ENCODE peak calls at places on chromosomes 5 and 9, in four cellular contexts. K, M, X and D are unnamed samples.
A peak's percentile ranks its signal among the peaks of the same experiment; 100 is the strongest.

GRCh38 chr9:70421272-70422180 is 7.1 kb upstream of the KLF9 start:
- DNase-seq in M (peak; percentile 48), K (no peak), X (no peak), D (no peak)

GRCh38 chr5:169100735-169101075 is 200.2 kb downstream of the SLIT3 start:
- DNase-seq in M (no peak), X (no peak), K (no peak), D (peak; percentile 38)

GRCh38 chr9:4321554-4321953 is 21.7 kb upstream of the GLIS3 start:
- DNase-seq in X (no peak), M (no peak), K (no peak), D (no peak)

GRCh38 chr5:16539169-16539666 is 73.6 kb upstream of the ZNF622 start:
- DNase-seq in K (peak; percentile 57), M (no peak), X (no peak), D (no peak)

GRCh38 chr5:87074934-87075541 is 192.6 kb upstream of the RASA1 start:
- DNase-seq in M (no peak), K (no peak), X (peak; percentile 89), D (no peak)

GRCh38 chr9:137621131-137621757 is 2.4 kb downstream of the EHMT1 start:
- DNase-seq in M (no peak), X (no peak), K (no peak), D (no peak)

GRCh38 chr5:73233053-73233460 is 60.1 kb downstream of the TMEM174 start:
- DNase-seq in K (no peak), X (no peak), M (peak; percentile 72), D (no peak)

GRCh38 chr5:170614071-170614490 is 110.3 kb downstream of the KCNIP1 start:
- DNase-seq in K (no peak), X (no peak), M (no peak), D (no peak)

GRCh38 chr5:74679968-74680367 is 5.1 kb upstream of the HEXB start:
- DNase-seq in M (no peak), X (no peak), K (no peak), D (no peak)

GRCh38 chr5:155025890-155026289 is 12.3 kb downstream of the KIF4B start:
- DNase-seq in X (no peak), K (no peak), M (no peak), D (no peak)

GRCh38 chr9:122221223-122221811 is 7.4 kb downstream of the LHX6 start:
- DNase-seq in K (peak; percentile 21), M (peak; percentile 85), X (no peak), D (no peak)

GRCh38 chr5:133292300-133292699 is 240.5 kb downstream of the HSPA4 start:
- DNase-seq in M (no peak), X (no peak), K (no peak), D (no peak)

GRCh38 chr5:79305706-79306105 is 69.8 kb downstream of the JMY start:
- DNase-seq in X (no peak), K (no peak), M (no peak), D (no peak)

GRCh38 chr5:1292846-1293415 is 1.9 kb downstream of the TERT start:
- DNase-seq in K (no peak), X (no peak), M (peak; percentile 42), D (no peak)

GRCh38 chr5:6377582-6378127 is 692 bp downstream of the MED10 start:
- DNase-seq in M (no peak), X (no peak), K (peak; percentile 6), D (no peak)

GRCh38 chr5:110354896-110355295 is 371.6 kb downstream of the TMEM232 start:
- DNase-seq in X (no peak), M (no peak), K (no peak), D (no peak)

GRCh38 chr5:71937906-71938698 is 169.2 kb upstream of the MAP1B start:
- DNase-seq in K (no peak), X (no peak), M (no peak), D (no peak)

GRCh38 chr9:134174073-134174449 is 9.7 kb upstream of the RNU6ATAC start:
- DNase-seq in X (no peak), M (no peak), K (no peak), D (no peak)

GRCh38 chr9:20640331-20641187 is 18.3 kb upstream of the MLLT3 start:
- DNase-seq in M (no peak), X (peak; percentile 99), K (no peak), D (no peak)

GRCh38 chr5:170639221-170639925 is 135.6 kb downstream of the KCNIP1 start:
- DNase-seq in M (no peak), K (no peak), X (no peak), D (no peak)

GRCh38 chr5:124544366-124545055 is 201.9 kb downstream of the ZNF608 start:
- DNase-seq in M (no peak), X (peak; percentile 25), K (peak; percentile 39), D (no peak)

GRCh38 chr5:172142709-172143215 is 45.3 kb downstream of the STK10 start:
- DNase-seq in M (no peak), X (no peak), K (peak; percentile 42), D (no peak)

GRCh38 chr5:15133456-15133965 is 261.9 kb upstream of the ANKH start:
- DNase-seq in X (no peak), M (no peak), K (no peak), D (no peak)

GRCh38 chr9:35029241-35029640 is 39.7 kb downstream of the DNAJB5 start:
- DNase-seq in K (no peak), X (no peak), M (no peak), D (no peak)

GRCh38 chr5:82684659-82685058 is 392.5 kb downstream of the TMEM167A start:
- DNase-seq in X (no peak), K (no peak), M (no peak), D (no peak)

GRCh38 chr5:633521-633955 is 21.4 kb downstream of the CEP72 start:
- DNase-seq in X (no peak), K (no peak), M (peak; percentile 52), D (no peak)

GRCh38 chr5:122264610-122265009 is 47.4 kb upstream of the SNCAIP start:
- DNase-seq in K (no peak), M (no peak), X (no peak), D (no peak)

GRCh38 chr5:59790399-59791130 is 103.0 kb downstream of the PDE4D start:
- DNase-seq in K (no peak), M (no peak), X (no peak), D (no peak)

GRCh38 chr9:7967851-7968250 is 168.3 kb upstream of the DMAC1 start:
- DNase-seq in M (no peak), X (no peak), K (no peak), D (no peak)

GRCh38 chr5:154740957-154741356 is 14.2 kb upstream of the LARP1 start:
- DNase-seq in X (no peak), K (no peak), M (no peak), D (no peak)

DNA sequence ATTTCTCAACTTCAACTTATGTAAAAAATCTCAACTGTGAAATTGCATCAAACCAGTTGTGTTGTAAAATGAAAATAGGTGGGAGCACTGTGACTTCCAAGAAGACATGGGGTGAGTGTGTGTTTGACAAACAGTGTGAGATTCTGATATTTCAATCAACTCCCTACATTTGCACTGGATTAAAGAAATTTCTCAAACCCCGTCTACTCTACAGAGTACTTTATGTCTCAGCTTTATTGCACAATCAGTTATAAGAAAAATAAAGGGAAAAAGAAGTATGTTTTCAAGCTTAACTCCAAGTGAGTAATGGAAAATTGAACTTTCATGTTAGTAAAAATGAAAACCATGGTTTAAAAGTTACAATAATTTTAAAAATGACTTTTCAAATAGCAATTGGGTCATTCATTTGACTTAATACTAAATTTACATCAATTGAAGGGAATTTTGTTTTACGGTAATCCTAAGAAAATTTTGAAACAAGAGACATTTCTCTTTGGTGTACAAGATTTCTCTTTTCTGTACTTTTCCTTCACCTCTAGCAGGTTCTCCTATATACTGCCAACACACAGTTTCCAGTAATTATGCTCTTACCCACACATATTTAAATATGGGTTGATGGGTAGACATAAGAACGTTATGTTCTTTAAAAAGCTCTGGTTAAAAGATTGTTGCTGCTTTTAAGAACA is 80.3 kb downstream of the CDO1 start:
- DNase-seq in K (no peak), M (no peak), X (no peak), D (no peak)
- TF ChIP-seq SUZ12 in K (no peak), M (no peak), X (no peak), D (no peak)

DNA sequence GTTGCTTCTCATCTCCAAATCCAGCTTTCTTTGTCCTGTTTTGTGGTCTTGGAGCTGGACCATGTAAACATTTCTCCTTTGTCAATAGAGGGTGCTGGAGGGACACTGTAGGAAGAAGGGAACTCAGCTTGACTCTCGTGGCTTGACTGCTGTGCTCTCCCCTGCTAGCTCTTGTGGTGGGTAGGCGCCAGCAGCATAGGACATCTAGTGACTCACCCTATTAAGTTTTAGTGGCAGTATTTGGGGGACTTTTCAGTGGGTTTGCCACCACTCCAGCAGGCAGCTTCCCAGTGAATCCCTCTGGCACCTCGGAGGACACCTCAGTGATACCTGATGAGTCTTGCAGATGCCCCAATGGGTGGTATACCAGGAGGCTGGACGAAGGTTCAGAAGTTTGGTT is 97.8 kb downstream of the TSSK1B start:
- DNase-seq in K (peak; percentile 46), M (peak; percentile 55), X (no peak), D (no peak)
- TF ChIP-seq ZNF274 in K (no peak), M (no peak), X (no peak), D (no peak)

DNA sequence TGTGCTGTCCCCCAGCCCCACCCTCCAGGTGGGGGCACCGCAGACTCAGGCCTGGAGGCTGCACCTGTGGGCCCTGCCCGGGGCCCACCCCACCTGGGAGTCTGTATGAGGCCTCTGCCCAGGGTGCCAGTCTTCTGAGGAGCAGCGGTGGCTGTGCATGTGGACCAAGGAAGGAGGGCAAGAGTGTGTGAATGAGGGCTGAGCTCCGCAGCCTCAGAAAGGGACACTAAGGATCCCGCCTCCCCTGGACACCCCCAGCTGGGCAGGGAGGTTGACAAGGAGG is 19.1 kb downstream of the FGD3 start:
- DNase-seq in X (no peak), K (no peak), M (no peak), D (no peak)
- H3K4me1 ChIP-seq in X (peaks cover 32% of the 10 kb centered on the region), K (peaks cover 34% of the 10 kb centered on the region), M (peaks cover 29% of the 10 kb centered on the region), D (peaks cover 45% of the 10 kb centered on the region)

DNA sequence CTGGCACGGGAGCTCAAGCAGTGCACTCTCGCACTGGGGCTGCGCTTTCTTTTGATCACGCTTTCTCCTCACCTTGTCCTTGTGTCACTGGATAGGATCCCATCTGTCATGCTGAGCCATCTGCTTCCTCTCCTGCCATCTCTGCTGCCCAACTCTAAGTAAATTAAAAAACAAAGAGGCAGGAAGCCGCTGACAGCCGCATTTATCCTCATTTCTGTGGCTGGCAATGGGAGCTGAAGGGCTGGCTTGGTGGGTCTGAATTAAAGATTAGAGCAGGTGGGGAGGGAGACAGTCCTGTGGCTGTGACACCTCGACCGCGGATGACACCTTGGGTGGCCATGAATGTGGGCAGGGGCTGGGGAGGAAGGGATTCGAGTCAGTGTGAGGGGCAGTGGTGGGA is 159.2 kb upstream of the ALDH1B1 start:
- DNase-seq in K (no peak), X (no peak), M (no peak), D (no peak)
- TF ChIP-seq SUZ12 in K (no peak), X (no peak), M (no peak), D (no peak)

GRCh38 chr5:148599187-148599586 is 55.1 kb downstream of the HTR4 start:
- DNase-seq in X (no peak), M (no peak), K (no peak), D (no peak)
- TF ChIP-seq ZNF274 in X (no peak), M (no peak), K (no peak), D (no peak)

GRCh38 chr9:133144142-133144886 is 19.4 kb downstream of the GBGT1 start:
- DNase-seq in M (peak; percentile 94), K (peak; percentile 81), X (peak; percentile 72), D (peak; percentile 66)
- H3K4me1 ChIP-seq in M (peaks cover 12% of the 10 kb centered on the region), K (peaks cover 69% of the 10 kb centered on the region), X (peaks cover 48% of the 10 kb centered on the region), D (peaks cover 41% of the 10 kb centered on the region)